ENCODE peak calls at places on chromosomes 11 and 22, in five cellular contexts. One of them, this sample, is unnamed.

GRCh38 chr11:12071574-12071973 is 38.8 kb upstream of the MICAL2 start:
- DNase-seq in stimulated activated CD8-positive, alpha-beta memory T cell treated with anti-CD3 and anti-CD28 coated beads, Interleukin-4, amount 100 ng/mL, for 24 hours: no peak
- DNase-seq in LHCN-M2: no peak
- DNase-seq in HEK293T: no peak
- DNase-seq in stimulated activated CD4-positive, alpha-beta T cell treated with anti-CD3 and anti-CD28 coated beads, Interleukin-4, amount 100 ng/mL, for 48 hours: no peak
- DNase-seq in this sample: no peak

GRCh38 chr22:43031617-43032016 is 16.7 kb upstream of the PACSIN2 start:
- DNase-seq in stimulated activated CD8-positive, alpha-beta memory T cell treated with anti-CD3 and anti-CD28 coated beads, Interleukin-4, amount 100 ng/mL, for 24 hours: no peak
- DNase-seq in LHCN-M2: no peak
- DNase-seq in HEK293T: no peak
- DNase-seq in stimulated activated CD4-positive, alpha-beta T cell treated with anti-CD3 and anti-CD28 coated beads, Interleukin-4, amount 100 ng/mL, for 48 hours: no peak
- DNase-seq in this sample: no peak

GRCh38 chr22:49103314-49104052 is 724.2 kb downstream of the BRD1 start:
- DNase-seq in stimulated activated CD8-positive, alpha-beta memory T cell treated with anti-CD3 and anti-CD28 coated beads, Interleukin-4, amount 100 ng/mL, for 24 hours: no peak
- DNase-seq in LHCN-M2: no peak
- DNase-seq in HEK293T: no peak
- DNase-seq in stimulated activated CD4-positive, alpha-beta T cell treated with anti-CD3 and anti-CD28 coated beads, Interleukin-4, amount 100 ng/mL, for 48 hours: no peak
- DNase-seq in this sample: no peak

GRCh38 chr11:88604255-88604654 is 266.7 kb upstream of the CTSC start:
- DNase-seq in stimulated activated CD8-positive, alpha-beta memory T cell treated with anti-CD3 and anti-CD28 coated beads, Interleukin-4, amount 100 ng/mL, for 24 hours: no peak
- DNase-seq in LHCN-M2: peak
- DNase-seq in HEK293T: no peak
- DNase-seq in stimulated activated CD4-positive, alpha-beta T cell treated with anti-CD3 and anti-CD28 coated beads, Interleukin-4, amount 100 ng/mL, for 48 hours: no peak
- DNase-seq in this sample: no peak

GRCh38 chr11:70498976-70499801 is 100.9 kb downstream of the CTTN start:
- DNase-seq in stimulated activated CD8-positive, alpha-beta memory T cell treated with anti-CD3 and anti-CD28 coated beads, Interleukin-4, amount 100 ng/mL, for 24 hours: no peak
- DNase-seq in LHCN-M2: no peak
- DNase-seq in HEK293T: no peak
- DNase-seq in stimulated activated CD4-positive, alpha-beta T cell treated with anti-CD3 and anti-CD28 coated beads, Interleukin-4, amount 100 ng/mL, for 48 hours: no peak
- DNase-seq in this sample: no peak

GRCh38 chr11:71206186-71206585 is 46.2 kb downstream of the SHANK2 start:
- DNase-seq in stimulated activated CD8-positive, alpha-beta memory T cell treated with anti-CD3 and anti-CD28 coated beads, Interleukin-4, amount 100 ng/mL, for 24 hours: no peak
- DNase-seq in LHCN-M2: peak
- DNase-seq in HEK293T: no peak
- DNase-seq in stimulated activated CD4-positive, alpha-beta T cell treated with anti-CD3 and anti-CD28 coated beads, Interleukin-4, amount 100 ng/mL, for 48 hours: no peak
- DNase-seq in this sample: peak

GRCh38 chr22:32204211-32204855 is 540 bp downstream of the RFPL2 start:
- DNase-seq in stimulated activated CD8-positive, alpha-beta memory T cell treated with anti-CD3 and anti-CD28 coated beads, Interleukin-4, amount 100 ng/mL, for 24 hours: no peak
- DNase-seq in LHCN-M2: no peak
- DNase-seq in HEK293T: peak
- DNase-seq in stimulated activated CD4-positive, alpha-beta T cell treated with anti-CD3 and anti-CD28 coated beads, Interleukin-4, amount 100 ng/mL, for 48 hours: no peak
- DNase-seq in this sample: no peak

GRCh38 chr11:17986711-17987220 is 26.1 kb downstream of the SERGEF start:
- DNase-seq in stimulated activated CD8-positive, alpha-beta memory T cell treated with anti-CD3 and anti-CD28 coated beads, Interleukin-4, amount 100 ng/mL, for 24 hours: no peak
- DNase-seq in LHCN-M2: no peak
- DNase-seq in HEK293T: no peak
- DNase-seq in stimulated activated CD4-positive, alpha-beta T cell treated with anti-CD3 and anti-CD28 coated beads, Interleukin-4, amount 100 ng/mL, for 48 hours: no peak
- DNase-seq in this sample: no peak

GRCh38 chr11:134032031-134032430 is 36.8 kb upstream of the JAM3 start:
- DNase-seq in stimulated activated CD8-positive, alpha-beta memory T cell treated with anti-CD3 and anti-CD28 coated beads, Interleukin-4, amount 100 ng/mL, for 24 hours: no peak
- DNase-seq in LHCN-M2: no peak
- DNase-seq in HEK293T: no peak
- DNase-seq in stimulated activated CD4-positive, alpha-beta T cell treated with anti-CD3 and anti-CD28 coated beads, Interleukin-4, amount 100 ng/mL, for 48 hours: no peak
- DNase-seq in this sample: no peak

GRCh38 chr11:84747871-84748270 is 879.3 kb downstream of the DLG2 start:
- DNase-seq in stimulated activated CD8-positive, alpha-beta memory T cell treated with anti-CD3 and anti-CD28 coated beads, Interleukin-4, amount 100 ng/mL, for 24 hours: no peak
- DNase-seq in LHCN-M2: no peak
- DNase-seq in HEK293T: no peak
- DNase-seq in stimulated activated CD4-positive, alpha-beta T cell treated with anti-CD3 and anti-CD28 coated beads, Interleukin-4, amount 100 ng/mL, for 48 hours: no peak
- DNase-seq in this sample: peak

GRCh38 chr22:45580703-45581381 is 78.2 kb downstream of the FBLN1 start:
- DNase-seq in stimulated activated CD8-positive, alpha-beta memory T cell treated with anti-CD3 and anti-CD28 coated beads, Interleukin-4, amount 100 ng/mL, for 24 hours: no peak
- DNase-seq in LHCN-M2: no peak
- DNase-seq in HEK293T: no peak
- DNase-seq in stimulated activated CD4-positive, alpha-beta T cell treated with anti-CD3 and anti-CD28 coated beads, Interleukin-4, amount 100 ng/mL, for 48 hours: no peak
- DNase-seq in this sample: no peak

GRCh38 chr11:132334769-132335280 is 964.4 kb downstream of the NTM start:
- DNase-seq in stimulated activated CD8-positive, alpha-beta memory T cell treated with anti-CD3 and anti-CD28 coated beads, Interleukin-4, amount 100 ng/mL, for 24 hours: no peak
- DNase-seq in LHCN-M2: no peak
- DNase-seq in HEK293T: no peak
- DNase-seq in stimulated activated CD4-positive, alpha-beta T cell treated with anti-CD3 and anti-CD28 coated beads, Interleukin-4, amount 100 ng/mL, for 48 hours: no peak
- DNase-seq in this sample: no peak

GRCh38 chr22:43857367-43857766 is 4.9 kb downstream of the SULT4A1 start:
- DNase-seq in stimulated activated CD8-positive, alpha-beta memory T cell treated with anti-CD3 and anti-CD28 coated beads, Interleukin-4, amount 100 ng/mL, for 24 hours: no peak
- DNase-seq in LHCN-M2: no peak
- DNase-seq in HEK293T: no peak
- DNase-seq in stimulated activated CD4-positive, alpha-beta T cell treated with anti-CD3 and anti-CD28 coated beads, Interleukin-4, amount 100 ng/mL, for 48 hours: no peak
- DNase-seq in this sample: no peak

GRCh38 chr22:20494978-20495860 is at the start of gene KLHL22:
- DNase-seq in stimulated activated CD8-positive, alpha-beta memory T cell treated with anti-CD3 and anti-CD28 coated beads, Interleukin-4, amount 100 ng/mL, for 24 hours: no peak
- DNase-seq in LHCN-M2: peak
- DNase-seq in HEK293T: peak
- DNase-seq in stimulated activated CD4-positive, alpha-beta T cell treated with anti-CD3 and anti-CD28 coated beads, Interleukin-4, amount 100 ng/mL, for 48 hours: no peak
- DNase-seq in this sample: peak

GRCh38 chr11:119885067-119885466 is 156.1 kb upstream of the NECTIN1 start:
- DNase-seq in stimulated activated CD8-positive, alpha-beta memory T cell treated with anti-CD3 and anti-CD28 coated beads, Interleukin-4, amount 100 ng/mL, for 24 hours: no peak
- DNase-seq in LHCN-M2: no peak
- DNase-seq in HEK293T: no peak
- DNase-seq in stimulated activated CD4-positive, alpha-beta T cell treated with anti-CD3 and anti-CD28 coated beads, Interleukin-4, amount 100 ng/mL, for 48 hours: no peak
- DNase-seq in this sample: no peak

GRCh38 chr11:126359431-126360048 is 4.1 kb downstream of the ST3GAL4 start:
- DNase-seq in stimulated activated CD8-positive, alpha-beta memory T cell treated with anti-CD3 and anti-CD28 coated beads, Interleukin-4, amount 100 ng/mL, for 24 hours: no peak
- DNase-seq in LHCN-M2: no peak
- DNase-seq in HEK293T: no peak
- DNase-seq in stimulated activated CD4-positive, alpha-beta T cell treated with anti-CD3 and anti-CD28 coated beads, Interleukin-4, amount 100 ng/mL, for 48 hours: no peak
- DNase-seq in this sample: no peak

GRCh38 chr11:91773090-91773489 is 451.5 kb upstream of the FAT3 start:
- DNase-seq in stimulated activated CD8-positive, alpha-beta memory T cell treated with anti-CD3 and anti-CD28 coated beads, Interleukin-4, amount 100 ng/mL, for 24 hours: no peak
- DNase-seq in LHCN-M2: no peak
- DNase-seq in HEK293T: no peak
- DNase-seq in stimulated activated CD4-positive, alpha-beta T cell treated with anti-CD3 and anti-CD28 coated beads, Interleukin-4, amount 100 ng/mL, for 48 hours: no peak
- DNase-seq in this sample: peak

GRCh38 chr11:20672575-20672974 is 3.2 kb downstream of the NELL1 start:
- DNase-seq in stimulated activated CD8-positive, alpha-beta memory T cell treated with anti-CD3 and anti-CD28 coated beads, Interleukin-4, amount 100 ng/mL, for 24 hours: no peak
- DNase-seq in LHCN-M2: no peak
- DNase-seq in HEK293T: no peak
- DNase-seq in stimulated activated CD4-positive, alpha-beta T cell treated with anti-CD3 and anti-CD28 coated beads, Interleukin-4, amount 100 ng/mL, for 48 hours: no peak
- DNase-seq in this sample: no peak

This sample was measured in SJCRH30.